ENCODE peak calls at places on chromosomes 1 and 21, in seven cellular contexts. One of them, this sample, is unnamed.

GRCh38 chr1:239386453-239387303 is at the start of gene CHRM3:
- DNase-seq in Daoy: peak
- DNase-seq in head of caudate nucleus: peak
- DNase-seq in nephron progenitor cell: peak
- DNase-seq in GM12891: no peak
- DNase-seq in GM23338: peak
- DNase-seq in left kidney: peak
- DNase-seq in this sample: no peak

GRCh38 chr21:38623552-38623951 is 125.3 kb upstream of the ERG start:
- DNase-seq in Daoy: peak
- DNase-seq in head of caudate nucleus: no peak
- DNase-seq in nephron progenitor cell: no peak
- DNase-seq in GM12891: no peak
- DNase-seq in GM23338: no peak
- DNase-seq in left kidney: peak
- DNase-seq in this sample: no peak

GRCh38 chr1:219514728-219515127 is 98.2 kb downstream of the ZC3H11B start:
- DNase-seq in Daoy: no peak
- DNase-seq in head of caudate nucleus: no peak
- DNase-seq in nephron progenitor cell: no peak
- DNase-seq in GM12891: no peak
- DNase-seq in GM23338: no peak
- DNase-seq in left kidney: no peak
- DNase-seq in this sample: no peak

GRCh38 chr1:17046043-17046657 is 7.7 kb downstream of the SDHB start:
- DNase-seq in Daoy: peak
- DNase-seq in head of caudate nucleus: no peak
- DNase-seq in nephron progenitor cell: no peak
- DNase-seq in GM12891: no peak
- DNase-seq in GM23338: peak
- DNase-seq in left kidney: peak
- DNase-seq in this sample: peak

GRCh38 chr21:45285266-45285931 is 2.3 kb downstream of the POFUT2 start:
- DNase-seq in Daoy: no peak
- DNase-seq in head of caudate nucleus: peak
- DNase-seq in nephron progenitor cell: no peak
- DNase-seq in GM12891: no peak
- DNase-seq in GM23338: no peak
- DNase-seq in left kidney: no peak
- DNase-seq in this sample: no peak

GRCh38 chr1:12413664-12414410 is 184.0 kb downstream of the VPS13D start:
- DNase-seq in Daoy: no peak
- DNase-seq in head of caudate nucleus: no peak
- DNase-seq in nephron progenitor cell: no peak
- DNase-seq in GM12891: no peak
- DNase-seq in GM23338: no peak
- DNase-seq in left kidney: no peak
- DNase-seq in this sample: no peak

GRCh38 chr1:30998887-30999286 is 66.6 kb downstream of the PUM1 start:
- DNase-seq in Daoy: no peak
- DNase-seq in head of caudate nucleus: no peak
- DNase-seq in nephron progenitor cell: no peak
- DNase-seq in GM12891: no peak
- DNase-seq in GM23338: no peak
- DNase-seq in left kidney: no peak
- DNase-seq in this sample: no peak

GRCh38 chr1:204828352-204828850 is 42.3 kb upstream of the NFASC start:
- DNase-seq in Daoy: peak
- DNase-seq in head of caudate nucleus: peak
- DNase-seq in nephron progenitor cell: peak
- DNase-seq in GM12891: peak
- DNase-seq in GM23338: peak
- DNase-seq in left kidney: peak
- DNase-seq in this sample: peak

GRCh38 chr1:84355556-84355955 is 42.7 kb upstream of the DNASE2B start:
- DNase-seq in Daoy: no peak
- DNase-seq in head of caudate nucleus: no peak
- DNase-seq in nephron progenitor cell: no peak
- DNase-seq in GM12891: no peak
- DNase-seq in GM23338: no peak
- DNase-seq in left kidney: no peak
- DNase-seq in this sample: no peak

GRCh38 chr1:167083066-167083682 is 7.0 kb downstream of the GPA33 start:
- DNase-seq in Daoy: no peak
- DNase-seq in head of caudate nucleus: no peak
- DNase-seq in nephron progenitor cell: no peak
- DNase-seq in GM12891: no peak
- DNase-seq in GM23338: no peak
- DNase-seq in left kidney: no peak
- DNase-seq in this sample: no peak

GRCh38 chr1:221101792-221102191 is 222.5 kb downstream of the HLX start:
- DNase-seq in Daoy: no peak
- DNase-seq in head of caudate nucleus: no peak
- DNase-seq in nephron progenitor cell: no peak
- DNase-seq in GM12891: no peak
- DNase-seq in GM23338: no peak
- DNase-seq in left kidney: no peak
- DNase-seq in this sample: no peak

GRCh38 chr1:202625416-202626360 is 84.6 kb downstream of the SYT2 start:
- DNase-seq in Daoy: peak
- DNase-seq in head of caudate nucleus: peak
- DNase-seq in nephron progenitor cell: peak
- DNase-seq in GM12891: peak
- DNase-seq in GM23338: peak
- DNase-seq in left kidney: peak
- DNase-seq in this sample: peak

GRCh38 chr1:61084560-61084991 is 2.2 kb downstream of the NFIA start:
- DNase-seq in Daoy: no peak
- DNase-seq in head of caudate nucleus: no peak
- DNase-seq in nephron progenitor cell: no peak
- DNase-seq in GM12891: no peak
- DNase-seq in GM23338: no peak
- DNase-seq in left kidney: no peak
- DNase-seq in this sample: peak